ENCODE peak calls at places on chromosome 14, in four cellular contexts. One of them, this sample, is unnamed.
A peak's percentile ranks its signal among the peaks of the same experiment; 100 is the strongest.

GRCh38 chr14:61889914-61890351 is 127.7 kb downstream of the SNAPC1 start:
- DNase-seq in LoVo: no peak
- DNase-seq in activated naive CD4-positive, alpha-beta T cell treated with anti-CD3 and anti-CD28 coated beads, Interleukin-2, amount 50 U/mL, for 16 hours: peak; percentile 26
- DNase-seq in tibial artery: no peak
- DNase-seq in this sample: no peak

GRCh38 chr14:74176404-74176788 is 62.9 kb upstream of the VSX2 start:
- DNase-seq in tibial artery: no peak
- DNase-seq in activated naive CD4-positive, alpha-beta T cell treated with anti-CD3 and anti-CD28 coated beads, Interleukin-2, amount 50 U/mL, for 16 hours: no peak
- DNase-seq in LoVo: no peak
- DNase-seq in this sample: no peak

GRCh38 chr14:78469947-78470346 is 299.8 kb downstream of the NRXN3 start:
- DNase-seq in activated naive CD4-positive, alpha-beta T cell treated with anti-CD3 and anti-CD28 coated beads, Interleukin-2, amount 50 U/mL, for 16 hours: no peak
- DNase-seq in tibial artery: no peak
- DNase-seq in LoVo: no peak
- DNase-seq in this sample: no peak

GRCh38 chr14:56351861-56352260 is 227.7 kb upstream of the TMEM260 start:
- DNase-seq in LoVo: no peak
- DNase-seq in tibial artery: no peak
- DNase-seq in activated naive CD4-positive, alpha-beta T cell treated with anti-CD3 and anti-CD28 coated beads, Interleukin-2, amount 50 U/mL, for 16 hours: no peak
- DNase-seq in this sample: no peak

GRCh38 chr14:86596024-86596423 is 1066.1 kb downstream of the FLRT2 start:
- DNase-seq in tibial artery: no peak
- DNase-seq in LoVo: no peak
- DNase-seq in activated naive CD4-positive, alpha-beta T cell treated with anti-CD3 and anti-CD28 coated beads, Interleukin-2, amount 50 U/mL, for 16 hours: no peak
- DNase-seq in this sample: no peak

GRCh38 chr14:69298131-69299071 is 38.4 kb downstream of the GALNT16 start:
- DNase-seq in tibial artery: peak; percentile 42
- DNase-seq in activated naive CD4-positive, alpha-beta T cell treated with anti-CD3 and anti-CD28 coated beads, Interleukin-2, amount 50 U/mL, for 16 hours: no peak
- DNase-seq in LoVo: no peak
- DNase-seq in this sample: no peak

GRCh38 chr14:51006781-51007211 is 62.5 kb upstream of the PYGL start:
- DNase-seq in activated naive CD4-positive, alpha-beta T cell treated with anti-CD3 and anti-CD28 coated beads, Interleukin-2, amount 50 U/mL, for 16 hours: no peak
- DNase-seq in tibial artery: peak; percentile 71
- DNase-seq in LoVo: no peak
- DNase-seq in this sample: peak; percentile 59

GRCh38 chr14:45128963-45129629 is 5.2 kb downstream of the FKBP3 start:
- DNase-seq in activated naive CD4-positive, alpha-beta T cell treated with anti-CD3 and anti-CD28 coated beads, Interleukin-2, amount 50 U/mL, for 16 hours: no peak
- DNase-seq in LoVo: no peak
- DNase-seq in tibial artery: no peak
- DNase-seq in this sample: no peak

GRCh38 chr14:69059658-69060648 is 80.9 kb upstream of the ACTN1 start:
- DNase-seq in tibial artery: peak; percentile 74
- DNase-seq in activated naive CD4-positive, alpha-beta T cell treated with anti-CD3 and anti-CD28 coated beads, Interleukin-2, amount 50 U/mL, for 16 hours: no peak
- DNase-seq in LoVo: no peak
- DNase-seq in this sample: no peak

GRCh38 chr14:61368061-61368710 is 46.8 kb downstream of the PRKCH start:
- DNase-seq in activated naive CD4-positive, alpha-beta T cell treated with anti-CD3 and anti-CD28 coated beads, Interleukin-2, amount 50 U/mL, for 16 hours: no peak
- DNase-seq in LoVo: no peak
- DNase-seq in tibial artery: no peak
- DNase-seq in this sample: no peak

This sample was measured in glutamatergic neuron.